ENCODE peak calls at places on chromosomes 1 and 21, in four cellular contexts. Q is left ventricle myocardium inferior, Z is heart left ventricle, N is GM23248. H is an unnamed sample. For H3K36me3, the result is how much of the 10 kb centered on the place peaks cover.

GRCh38 chr1:10675813-10676212 is 120.6 kb downstream of the CASZ1 start:
- DNase-seq in Q (no peak), Z (no peak), N (no peak), H (no peak)

GRCh38 chr1:30253361-30253760 is 470.0 kb downstream of the MATN1 start:
- DNase-seq in Q (no peak), Z (no peak), N (no peak), H (no peak)

GRCh38 chr1:180966310-180966709 is 53.6 kb downstream of the KIAA1614 start:
- DNase-seq in Q (no peak), Z (no peak), N (no peak), H (no peak)

GRCh38 chr21:36647279-36648093 is 51.4 kb upstream of the SIM2 start:
- DNase-seq in Q (no peak), Z (no peak), N (no peak), H (no peak)

GRCh38 chr21:45213392-45213791 is 74.3 kb downstream of the POFUT2 start:
- DNase-seq in Q (no peak), Z (no peak), N (no peak), H (no peak)

GRCh38 chr1:148372731-148373130 is 110.4 kb downstream of the PPIAL4G start:
- DNase-seq in Q (no peak), Z (no peak), N (peak), H (no peak)

GRCh38 chr21:14737922-14738321 is 191.8 kb upstream of the SAMSN1 start:
- DNase-seq in Q (no peak), Z (no peak), N (peak), H (no peak)

GRCh38 chr1:45840704-45841103 is 37.3 kb downstream of the MAST2 start:
- DNase-seq in Q (no peak), Z (no peak), N (peak), H (peak)

GRCh38 chr1:46506470-46507219 is 17.0 kb downstream of the DMBX1 start:
- DNase-seq in Q (no peak), Z (no peak), N (peak), H (no peak)

GRCh38 chr1:201759194-201759814 is 69.7 kb upstream of the IPO9 start:
- DNase-seq in Q (no peak), Z (no peak), N (peak), H (no peak)

GRCh38 chr1:88774151-88774556 is 90.1 kb downstream of the PKN2 start:
- DNase-seq in Q (no peak), Z (no peak), N (no peak), H (no peak)

GRCh38 chr21:46229133-46229922 is 754 bp upstream of the LSS start:
- DNase-seq in Q (no peak), Z (peak), N (no peak), H (no peak)

GRCh38 chr21:45618287-45618686 is 25.2 kb upstream of the PCBP3 start:
- DNase-seq in Q (no peak), Z (no peak), N (peak), H (no peak)

GRCh38 chr1:229991724-229992333 is 75.2 kb upstream of the GALNT2 start:
- DNase-seq in Q (no peak), Z (no peak), N (no peak), H (no peak)

GRCh38 chr1:226373376-226373775 is 34.5 kb downstream of the PARP1 start:
- DNase-seq in Q (no peak), Z (no peak), N (no peak), H (no peak)

GRCh38 chr1:226370144-226370923 is 37.6 kb downstream of the PARP1 start:
- DNase-seq in Q (no peak), Z (no peak), N (no peak), H (peak)

GRCh38 chr1:226371049-226371694 is 36.7 kb downstream of the PARP1 start:
- DNase-seq in Q (no peak), Z (no peak), N (no peak), H (no peak)

GRCh38 chr1:226371866-226372490 is 35.9 kb downstream of the PARP1 start:
- DNase-seq in Q (no peak), Z (no peak), N (no peak), H (no peak)

DNA sequence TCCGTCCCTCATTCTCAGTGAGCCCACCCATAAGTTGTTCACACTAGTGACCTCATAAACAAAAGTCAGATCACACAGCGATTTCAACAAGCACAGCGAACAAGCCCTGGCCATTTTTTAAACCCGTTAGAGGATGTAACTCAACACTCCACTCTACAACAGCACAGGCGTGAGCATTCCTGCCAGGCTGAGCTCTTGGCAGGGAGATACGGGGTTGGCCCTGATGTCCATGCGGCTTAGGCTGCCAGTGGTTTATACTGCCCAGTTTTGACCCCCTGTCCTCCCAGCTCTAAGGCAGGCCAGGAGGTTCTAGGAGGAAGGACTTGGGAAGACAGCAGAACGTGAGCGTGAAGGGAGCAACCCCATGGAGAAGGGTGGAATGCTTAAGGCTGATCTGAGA is 35.0 kb downstream of the PARP1 start:
- DNase-seq in Q (peak), Z (peak), N (no peak), H (no peak)
- H3K36me3 ChIP-seq in Q (half or more), Z (half or more), N (under half), H (under half)

DNA sequence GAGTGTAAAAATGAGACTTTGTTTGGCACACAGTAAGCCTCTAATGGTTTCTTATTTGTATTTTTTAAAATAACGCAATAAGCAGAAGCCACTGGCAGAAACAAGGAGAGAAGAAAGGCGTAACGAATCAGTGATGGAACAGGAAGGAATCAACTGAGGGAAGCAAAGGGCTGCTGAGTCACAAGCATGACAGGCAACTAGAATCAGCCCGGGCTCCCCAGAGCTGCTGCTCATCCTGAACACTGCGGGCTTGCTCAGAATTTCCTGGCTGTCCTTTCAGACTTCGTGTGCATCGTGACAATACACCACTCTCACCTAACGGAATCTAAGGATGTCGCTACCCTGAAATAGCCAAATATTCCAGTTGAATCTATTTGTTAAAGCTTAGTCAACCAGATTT is 20.7 kb upstream of the RGS2 start:
- DNase-seq in Q (no peak), Z (peak), N (peak), H (no peak)
- H3K4me3 ChIP-seq in Q (no peak), Z (no peak), N (peak), H (no peak)

DNA sequence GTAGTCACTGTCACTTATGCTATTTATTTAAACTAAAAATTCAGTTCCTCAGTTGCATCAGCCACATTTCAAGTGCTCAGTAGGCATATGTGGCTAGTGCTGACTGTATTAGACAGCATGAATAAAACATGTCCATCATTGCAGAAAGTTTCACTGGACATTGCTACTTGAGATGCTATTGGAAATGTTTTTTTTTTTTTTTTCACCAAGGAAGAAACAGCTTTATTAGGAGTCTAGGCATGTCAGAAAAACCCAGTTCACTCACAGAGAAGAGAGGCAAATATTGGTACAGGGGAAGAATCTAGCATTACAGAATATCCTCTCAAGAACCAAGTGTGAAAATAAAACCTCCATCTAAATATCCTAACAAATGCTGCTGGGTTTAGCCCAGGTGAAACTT is 108.1 kb upstream of the GNG4 start:
- DNase-seq in Q (no peak), Z (no peak), N (no peak), H (no peak)
- H3K36me3 ChIP-seq in Q (half or more), Z (half or more), N (under half), H (under half)

DNA sequence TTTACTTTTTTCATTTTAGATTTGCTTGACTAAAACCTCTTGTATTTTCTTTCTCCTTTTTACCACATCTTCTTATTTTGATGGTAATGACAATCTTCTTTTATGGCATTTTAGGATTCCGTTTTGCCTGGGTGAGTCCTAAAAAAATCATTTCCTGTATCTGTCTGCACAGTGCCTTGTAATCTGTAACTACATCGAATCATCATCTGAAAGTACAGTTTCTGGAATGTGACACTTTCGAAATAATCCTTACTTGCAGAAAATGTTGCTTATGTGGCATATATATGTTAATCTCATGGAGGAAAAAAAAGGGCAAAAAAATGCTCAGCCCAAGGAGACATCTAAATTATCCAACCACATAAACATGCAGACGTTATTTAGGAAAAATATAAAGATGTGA is 29.0 kb downstream of the GREM2 start:
- DNase-seq in Q (no peak), Z (no peak), N (peak), H (no peak)
- H3K4me3 ChIP-seq in Q (no peak), Z (no peak), N (peak), H (no peak)

GRCh38 chr1:183129921-183130675 is 56.0 kb upstream of the LAMC2 start:
- DNase-seq in Q (no peak), Z (no peak), N (peak), H (no peak)

GRCh38 chr1:183124259-183124658 is 61.8 kb upstream of the LAMC2 start:
- DNase-seq in Q (no peak), Z (no peak), N (no peak), H (peak)

GRCh38 chr1:183125279-183125999 is 60.6 kb upstream of the LAMC2 start:
- DNase-seq in Q (no peak), Z (no peak), N (no peak), H (no peak)

GRCh38 chr1:183126528-183126927 is 59.5 kb upstream of the LAMC2 start:
- DNase-seq in Q (no peak), Z (no peak), N (peak), H (no peak)

DNA sequence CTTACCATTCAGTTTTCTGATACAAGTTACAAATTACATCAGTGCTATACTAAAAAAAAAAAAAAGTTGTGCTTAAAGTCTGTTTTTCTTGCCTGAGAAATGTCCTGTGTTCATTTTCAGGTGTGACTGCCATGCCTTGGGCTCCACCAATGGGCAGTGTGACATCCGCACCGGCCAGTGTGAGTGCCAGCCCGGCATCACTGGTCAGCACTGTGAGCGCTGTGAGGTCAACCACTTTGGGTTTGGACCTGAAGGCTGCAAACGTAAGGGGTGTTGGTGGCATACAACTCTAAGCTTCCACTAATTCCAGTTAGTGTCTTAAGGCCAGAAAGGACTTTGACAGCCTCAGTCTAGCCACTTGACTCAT is 60.1 kb upstream of the LAMC2 start:
- DNase-seq in Q (no peak), Z (no peak), N (no peak), H (no peak)
- H3K36me3 ChIP-seq in Q (half or more), Z (half or more), N (half or more), H (under half)

GRCh38 chr1:37593726-37594125 is 2.0 kb downstream of the GNL2 start:
- DNase-seq in Q (no peak), Z (no peak), N (no peak), H (no peak)
- H3K4me3 ChIP-seq in Q (no peak), Z (no peak), N (peak), H (no peak)

H was measured in GM06990.